ENCODE peak calls at places on chromosome 1, in six cellular contexts. W is HS-5, G is GM18507, Y is caudate nucleus, Q is T-helper 2 cell, C is A172. T is an unnamed sample.
A peak's percentile ranks its signal among the peaks of the same experiment; 100 is the strongest.

GRCh38 chr1:169107673-169108160 is 1.2 kb downstream of the ATP1B1 start:
- DNase-seq in W (no peak), G (no peak), Y (no peak), Q (no peak), C (peak; percentile 91), T (no peak)

GRCh38 chr1:184567648-184568047 is 180.8 kb downstream of the C1orf21 start:
- DNase-seq in W (no peak), G (no peak), Y (no peak), Q (no peak), C (peak; percentile 27), T (no peak)

GRCh38 chr1:221435510-221435909 is 306.4 kb downstream of the DUSP10 start:
- DNase-seq in W (peak; percentile 54), G (peak; percentile 9), Y (no peak), Q (peak; percentile 9), C (peak; percentile 69), T (no peak)

GRCh38 chr1:208985231-208985630 is 598.3 kb upstream of the CAMK1G start:
- DNase-seq in W (no peak), G (no peak), Y (no peak), Q (no peak), C (peak; percentile 46), T (no peak)

GRCh38 chr1:37858931-37859506 is 373 bp downstream of the MTF1 start:
- DNase-seq in W (no peak), G (no peak), Y (no peak), Q (no peak), C (no peak), T (no peak)

GRCh38 chr1:202131956-202132821 is 9.5 kb downstream of the GPR37L1 start:
- DNase-seq in W (no peak), G (no peak), Y (peak; percentile 72), Q (no peak), C (no peak), T (no peak)

GRCh38 chr1:94634977-94635416 is 93.4 kb upstream of the F3 start:
- DNase-seq in W (no peak), G (no peak), Y (no peak), Q (no peak), C (peak; percentile 84), T (no peak)

GRCh38 chr1:37795340-37796110 is 1.9 kb downstream of the MANEAL start:
- DNase-seq in W (no peak), G (no peak), Y (no peak), Q (no peak), C (no peak), T (no peak)

GRCh38 chr1:211551628-211552465 is 27.1 kb downstream of the SLC30A1 start:
- DNase-seq in W (peak; percentile 18), G (no peak), Y (no peak), Q (no peak), C (no peak), T (no peak)

GRCh38 chr1:245603311-245603865 is 448.6 kb downstream of the KIF26B start:
- DNase-seq in W (no peak), G (no peak), Y (no peak), Q (no peak), C (no peak), T (no peak)

GRCh38 chr1:100452641-100453040 is 85.3 kb upstream of the GPR88 start:
- DNase-seq in W (no peak), G (no peak), Y (no peak), Q (peak; percentile 71), C (peak; percentile 8), T (no peak)

GRCh38 chr1:44489481-44489880 is 84.4 kb downstream of the RNF220 start:
- DNase-seq in W (peak; percentile 72), G (no peak), Y (no peak), Q (no peak), C (peak; percentile 66), T (no peak)

GRCh38 chr1:186828612-186829542 is at the start of gene PLA2G4A:
- DNase-seq in W (no peak), G (no peak), Y (no peak), Q (no peak), C (peak; percentile 49), T (no peak)